ENCODE peak calls at places on chromosome 22, in five cellular contexts. One of them, this sample, is unnamed.

GRCh38 chr22:46297151-46297819 is 615 bp downstream of the GTSE1 start:
- DNase-seq in activated CD8-positive, alpha-beta memory T cell treated with anti-CD3 and anti-CD28 coated beads, Interleukin-2, amount 50 U/mL, for 4 hours: no peak
- DNase-seq in WTC11: peak; percentile 45
- DNase-seq in Daoy: peak; percentile 69
- DNase-seq in stimulated activated CD4-positive, alpha-beta T cell treated with anti-CD3 and anti-CD28 coated beads, Interleukin-12 subunit alpha, Interleukin-12 subunit beta, amount 100 ng/mL, for 48 hours: no peak
- DNase-seq in this sample: peak; percentile 21

GRCh38 chr22:45227645-45228400 is 12.9 kb downstream of the KIAA0930 start:
- DNase-seq in stimulated activated CD4-positive, alpha-beta T cell treated with anti-CD3 and anti-CD28 coated beads, Interleukin-12 subunit alpha, Interleukin-12 subunit beta, amount 100 ng/mL, for 48 hours: no peak
- DNase-seq in WTC11: no peak
- DNase-seq in Daoy: no peak
- DNase-seq in activated CD8-positive, alpha-beta memory T cell treated with anti-CD3 and anti-CD28 coated beads, Interleukin-2, amount 50 U/mL, for 4 hours: no peak
- DNase-seq in this sample: no peak

GRCh38 chr22:37459211-37459610 is 27.0 kb downstream of the MFNG start:
- DNase-seq in WTC11: no peak
- DNase-seq in stimulated activated CD4-positive, alpha-beta T cell treated with anti-CD3 and anti-CD28 coated beads, Interleukin-12 subunit alpha, Interleukin-12 subunit beta, amount 100 ng/mL, for 48 hours: no peak
- DNase-seq in activated CD8-positive, alpha-beta memory T cell treated with anti-CD3 and anti-CD28 coated beads, Interleukin-2, amount 50 U/mL, for 4 hours: no peak
- DNase-seq in Daoy: peak; percentile 22
- DNase-seq in this sample: no peak

GRCh38 chr22:37079158-37079557 is 27.6 kb downstream of the KCTD17 start:
- DNase-seq in WTC11: no peak
- DNase-seq in activated CD8-positive, alpha-beta memory T cell treated with anti-CD3 and anti-CD28 coated beads, Interleukin-2, amount 50 U/mL, for 4 hours: no peak
- DNase-seq in Daoy: no peak
- DNase-seq in stimulated activated CD4-positive, alpha-beta T cell treated with anti-CD3 and anti-CD28 coated beads, Interleukin-12 subunit alpha, Interleukin-12 subunit beta, amount 100 ng/mL, for 48 hours: peak; percentile 12
- DNase-seq in this sample: no peak

GRCh38 chr22:18060646-18061620 is 16.9 kb upstream of the PEX26 start:
- DNase-seq in WTC11: no peak
- DNase-seq in stimulated activated CD4-positive, alpha-beta T cell treated with anti-CD3 and anti-CD28 coated beads, Interleukin-12 subunit alpha, Interleukin-12 subunit beta, amount 100 ng/mL, for 48 hours: no peak
- DNase-seq in activated CD8-positive, alpha-beta memory T cell treated with anti-CD3 and anti-CD28 coated beads, Interleukin-2, amount 50 U/mL, for 4 hours: no peak
- DNase-seq in Daoy: peak; percentile 74
- DNase-seq in this sample: peak; percentile 96

GRCh38 chr22:49497266-49497665 is 330.4 kb downstream of the BRD1 start:
- DNase-seq in WTC11: no peak
- DNase-seq in stimulated activated CD4-positive, alpha-beta T cell treated with anti-CD3 and anti-CD28 coated beads, Interleukin-12 subunit alpha, Interleukin-12 subunit beta, amount 100 ng/mL, for 48 hours: no peak
- DNase-seq in Daoy: peak; percentile 28
- DNase-seq in activated CD8-positive, alpha-beta memory T cell treated with anti-CD3 and anti-CD28 coated beads, Interleukin-2, amount 50 U/mL, for 4 hours: no peak
- DNase-seq in this sample: peak; percentile 64

GRCh38 chr22:23832226-23833016 is 6.4 kb downstream of the DERL3 start:
- DNase-seq in WTC11: no peak
- DNase-seq in Daoy: no peak
- DNase-seq in activated CD8-positive, alpha-beta memory T cell treated with anti-CD3 and anti-CD28 coated beads, Interleukin-2, amount 50 U/mL, for 4 hours: no peak
- DNase-seq in stimulated activated CD4-positive, alpha-beta T cell treated with anti-CD3 and anti-CD28 coated beads, Interleukin-12 subunit alpha, Interleukin-12 subunit beta, amount 100 ng/mL, for 48 hours: no peak
- DNase-seq in this sample: no peak

GRCh38 chr22:48765595-48765994 is 1062.1 kb downstream of the BRD1 start:
- DNase-seq in WTC11: no peak
- DNase-seq in stimulated activated CD4-positive, alpha-beta T cell treated with anti-CD3 and anti-CD28 coated beads, Interleukin-12 subunit alpha, Interleukin-12 subunit beta, amount 100 ng/mL, for 48 hours: no peak
- DNase-seq in Daoy: no peak
- DNase-seq in activated CD8-positive, alpha-beta memory T cell treated with anti-CD3 and anti-CD28 coated beads, Interleukin-2, amount 50 U/mL, for 4 hours: no peak
- DNase-seq in this sample: no peak

GRCh38 chr22:43637267-43637666 is 174.8 kb downstream of the EFCAB6 start:
- DNase-seq in WTC11: no peak
- DNase-seq in Daoy: no peak
- DNase-seq in activated CD8-positive, alpha-beta memory T cell treated with anti-CD3 and anti-CD28 coated beads, Interleukin-2, amount 50 U/mL, for 4 hours: no peak
- DNase-seq in stimulated activated CD4-positive, alpha-beta T cell treated with anti-CD3 and anti-CD28 coated beads, Interleukin-12 subunit alpha, Interleukin-12 subunit beta, amount 100 ng/mL, for 48 hours: no peak
- DNase-seq in this sample: no peak

GRCh38 chr22:24189249-24190158 is 8.2 kb downstream of the SUSD2 start:
- DNase-seq in stimulated activated CD4-positive, alpha-beta T cell treated with anti-CD3 and anti-CD28 coated beads, Interleukin-12 subunit alpha, Interleukin-12 subunit beta, amount 100 ng/mL, for 48 hours: peak; percentile 51
- DNase-seq in WTC11: peak; percentile 86
- DNase-seq in activated CD8-positive, alpha-beta memory T cell treated with anti-CD3 and anti-CD28 coated beads, Interleukin-2, amount 50 U/mL, for 4 hours: peak; percentile 33
- DNase-seq in Daoy: peak; percentile 66
- DNase-seq in this sample: peak; percentile 45

GRCh38 chr22:44519895-44520294 is 21.9 kb upstream of the RTL6 start:
- DNase-seq in stimulated activated CD4-positive, alpha-beta T cell treated with anti-CD3 and anti-CD28 coated beads, Interleukin-12 subunit alpha, Interleukin-12 subunit beta, amount 100 ng/mL, for 48 hours: no peak
- DNase-seq in Daoy: no peak
- DNase-seq in activated CD8-positive, alpha-beta memory T cell treated with anti-CD3 and anti-CD28 coated beads, Interleukin-2, amount 50 U/mL, for 4 hours: no peak
- DNase-seq in WTC11: no peak
- DNase-seq in this sample: no peak

GRCh38 chr22:44248926-44249325 is 63.8 kb downstream of the SHISAL1 start:
- DNase-seq in activated CD8-positive, alpha-beta memory T cell treated with anti-CD3 and anti-CD28 coated beads, Interleukin-2, amount 50 U/mL, for 4 hours: no peak
- DNase-seq in Daoy: no peak
- DNase-seq in WTC11: no peak
- DNase-seq in stimulated activated CD4-positive, alpha-beta T cell treated with anti-CD3 and anti-CD28 coated beads, Interleukin-12 subunit alpha, Interleukin-12 subunit beta, amount 100 ng/mL, for 48 hours: no peak
- DNase-seq in this sample: peak; percentile 31

GRCh38 chr22:25193548-25193947 is 6.1 kb upstream of the CRYBB3 start:
- DNase-seq in stimulated activated CD4-positive, alpha-beta T cell treated with anti-CD3 and anti-CD28 coated beads, Interleukin-12 subunit alpha, Interleukin-12 subunit beta, amount 100 ng/mL, for 48 hours: no peak
- DNase-seq in Daoy: no peak
- DNase-seq in activated CD8-positive, alpha-beta memory T cell treated with anti-CD3 and anti-CD28 coated beads, Interleukin-2, amount 50 U/mL, for 4 hours: no peak
- DNase-seq in WTC11: peak; percentile 43
- DNase-seq in this sample: no peak

GRCh38 chr22:30523646-30524489 is 18.4 kb upstream of the SEC14L4 start:
- DNase-seq in WTC11: no peak
- DNase-seq in stimulated activated CD4-positive, alpha-beta T cell treated with anti-CD3 and anti-CD28 coated beads, Interleukin-12 subunit alpha, Interleukin-12 subunit beta, amount 100 ng/mL, for 48 hours: no peak
- DNase-seq in Daoy: no peak
- DNase-seq in activated CD8-positive, alpha-beta memory T cell treated with anti-CD3 and anti-CD28 coated beads, Interleukin-2, amount 50 U/mL, for 4 hours: no peak
- DNase-seq in this sample: no peak

GRCh38 chr22:39617342-39617741 is 46.8 kb downstream of the CACNA1I start:
- DNase-seq in Daoy: no peak
- DNase-seq in activated CD8-positive, alpha-beta memory T cell treated with anti-CD3 and anti-CD28 coated beads, Interleukin-2, amount 50 U/mL, for 4 hours: peak; percentile 40
- DNase-seq in WTC11: no peak
- DNase-seq in stimulated activated CD4-positive, alpha-beta T cell treated with anti-CD3 and anti-CD28 coated beads, Interleukin-12 subunit alpha, Interleukin-12 subunit beta, amount 100 ng/mL, for 48 hours: no peak
- DNase-seq in this sample: no peak

GRCh38 chr22:27669798-27670599 is 131.6 kb downstream of the MN1 start:
- DNase-seq in WTC11: no peak
- DNase-seq in Daoy: peak; percentile 27
- DNase-seq in activated CD8-positive, alpha-beta memory T cell treated with anti-CD3 and anti-CD28 coated beads, Interleukin-2, amount 50 U/mL, for 4 hours: no peak
- DNase-seq in stimulated activated CD4-positive, alpha-beta T cell treated with anti-CD3 and anti-CD28 coated beads, Interleukin-12 subunit alpha, Interleukin-12 subunit beta, amount 100 ng/mL, for 48 hours: no peak
- DNase-seq in this sample: no peak

GRCh38 chr22:33919591-33920501 is at the start of gene LARGE1:
- DNase-seq in stimulated activated CD4-positive, alpha-beta T cell treated with anti-CD3 and anti-CD28 coated beads, Interleukin-12 subunit alpha, Interleukin-12 subunit beta, amount 100 ng/mL, for 48 hours: no peak
- DNase-seq in Daoy: no peak
- DNase-seq in activated CD8-positive, alpha-beta memory T cell treated with anti-CD3 and anti-CD28 coated beads, Interleukin-2, amount 50 U/mL, for 4 hours: no peak
- DNase-seq in WTC11: peak; percentile 58
- DNase-seq in this sample: no peak

This sample was measured in RCC 7860.